ENCODE peak calls at places on chromosomes 5 and 9, in four cellular contexts. One of them, this sample, is unnamed.

GRCh38 chr5:106874974-106875373 is 795.8 kb downstream of the EFNA5 start:
- DNase-seq in IMR-90: no peak
- DNase-seq in K562: no peak
- DNase-seq in endothelial cell of umbilical vein: no peak
- DNase-seq in this sample: no peak

GRCh38 chr5:72455477-72455876 is 51.7 kb downstream of the ZNF366 start:
- DNase-seq in IMR-90: no peak
- DNase-seq in K562: no peak
- DNase-seq in endothelial cell of umbilical vein: no peak
- DNase-seq in this sample: no peak

GRCh38 chr5:40833712-40834229 is 1.3 kb downstream of the RPL37 start:
- DNase-seq in IMR-90: no peak
- DNase-seq in K562: no peak
- DNase-seq in endothelial cell of umbilical vein: no peak
- DNase-seq in this sample: no peak

GRCh38 chr5:141875795-141876627 is 2.2 kb downstream of the PCDH1 start:
- DNase-seq in IMR-90: no peak
- DNase-seq in K562: peak; percentile 79
- DNase-seq in endothelial cell of umbilical vein: peak; percentile 55
- DNase-seq in this sample: no peak

GRCh38 chr5:153884266-153884957 is 154.3 kb downstream of the FAM114A2 start:
- DNase-seq in IMR-90: peak; percentile 15
- DNase-seq in K562: no peak
- DNase-seq in endothelial cell of umbilical vein: no peak
- DNase-seq in this sample: no peak

GRCh38 chr9:109182940-109183798 is 16.1 kb upstream of the FRRS1L start:
- DNase-seq in IMR-90: peak; percentile 15
- DNase-seq in K562: peak; percentile 47
- DNase-seq in endothelial cell of umbilical vein: peak; percentile 29
- DNase-seq in this sample: no peak

GRCh38 chr9:21605489-21605931 is 123.4 kb upstream of the IFNE start:
- DNase-seq in IMR-90: peak; percentile 88
- DNase-seq in K562: no peak
- DNase-seq in endothelial cell of umbilical vein: peak; percentile 68
- DNase-seq in this sample: no peak

GRCh38 chr5:10064546-10065215 is 185.0 kb downstream of the ATPSCKMT start:
- DNase-seq in IMR-90: no peak
- DNase-seq in K562: no peak
- DNase-seq in endothelial cell of umbilical vein: no peak
- DNase-seq in this sample: no peak

GRCh38 chr5:59542841-59543825 is 350.4 kb downstream of the PDE4D start:
- DNase-seq in IMR-90: no peak
- DNase-seq in K562: no peak
- DNase-seq in endothelial cell of umbilical vein: peak; percentile 95
- DNase-seq in this sample: no peak

GRCh38 chr9:109249615-109250014 is 71.2 kb downstream of the EPB41L4B start:
- DNase-seq in IMR-90: no peak
- DNase-seq in K562: no peak
- DNase-seq in endothelial cell of umbilical vein: no peak
- DNase-seq in this sample: no peak

GRCh38 chr5:138606378-138606777 is 31.2 kb upstream of the HSPA9 start:
- DNase-seq in IMR-90: no peak
- DNase-seq in K562: no peak
- DNase-seq in endothelial cell of umbilical vein: no peak
- DNase-seq in this sample: no peak

GRCh38 chr5:11524188-11524587 is 380.1 kb downstream of the CTNND2 start:
- DNase-seq in IMR-90: no peak
- DNase-seq in K562: no peak
- DNase-seq in endothelial cell of umbilical vein: no peak
- DNase-seq in this sample: no peak

DNA sequence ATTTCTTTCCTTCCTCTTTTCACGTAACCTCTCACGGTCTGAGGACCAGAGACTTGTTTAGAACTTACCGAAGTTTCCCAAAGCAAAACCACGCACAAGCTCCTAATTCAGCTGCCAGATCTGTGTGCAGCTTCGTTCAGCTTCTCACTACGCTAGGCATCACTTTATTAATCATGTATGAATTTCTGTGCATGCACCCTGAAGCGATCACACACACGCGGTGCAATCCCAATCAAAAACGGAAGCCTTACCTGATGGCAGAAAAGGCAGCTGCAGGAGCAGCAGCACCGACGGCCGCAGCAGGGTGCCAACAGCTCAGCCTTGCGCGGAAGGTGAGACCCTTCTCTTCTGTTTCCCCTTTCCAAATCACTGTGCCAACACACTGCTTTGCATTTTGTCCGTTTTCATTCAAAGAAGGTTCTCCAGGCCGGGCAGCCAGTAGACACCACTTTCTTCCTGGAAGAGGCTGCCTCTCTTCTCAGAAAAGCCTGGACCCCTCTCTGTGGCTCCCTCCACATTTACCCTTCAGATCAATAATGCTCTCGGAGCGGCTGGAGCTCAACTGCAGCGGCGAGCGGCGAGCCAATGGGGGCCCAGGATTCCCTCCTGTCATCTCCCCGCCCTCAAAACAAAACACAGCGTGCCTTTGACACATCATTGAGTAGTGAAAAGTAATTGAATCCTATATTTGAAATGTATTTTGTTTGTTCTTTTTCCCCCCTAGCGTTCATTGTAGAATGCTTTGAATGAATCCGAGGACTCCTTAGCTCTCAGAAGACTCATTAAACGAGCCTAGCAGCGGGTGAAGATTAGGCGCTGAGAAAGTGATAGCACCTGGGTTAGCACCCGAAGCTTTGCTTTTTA is at the start of gene CDH12:
- DNase-seq in IMR-90: no peak
- DNase-seq in K562: no peak
- DNase-seq in endothelial cell of umbilical vein: no peak
- DNase-seq in this sample: no peak
- H3K9me1 ChIP-seq in IMR-90: no peaks in the 10 kb centered on the region
- H3K9me1 ChIP-seq in K562: no peaks in the 10 kb centered on the region
- H3K9me1 ChIP-seq in endothelial cell of umbilical vein: no peaks in the 10 kb centered on the region
- H3K9me1 ChIP-seq in this sample: no peaks in the 10 kb centered on the region

DNA sequence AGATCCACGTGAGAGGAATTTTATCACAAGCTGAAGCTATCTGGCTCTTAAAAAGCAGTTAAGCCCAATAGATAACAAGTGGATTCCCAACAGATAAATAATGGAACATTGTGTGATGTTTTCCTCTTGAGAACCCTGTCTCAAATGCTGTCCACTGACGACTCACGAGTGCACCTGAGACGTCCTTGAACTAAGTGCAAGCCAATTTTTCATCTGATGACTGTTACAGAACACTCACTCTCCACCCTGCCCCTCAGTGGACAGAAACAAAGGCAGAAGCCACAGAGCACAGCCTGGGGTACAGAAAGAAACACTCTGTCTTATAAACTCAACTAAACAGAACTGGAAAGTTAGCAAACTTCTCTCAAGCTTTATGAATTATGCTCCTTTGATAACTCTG is 199.5 kb downstream of the KCNN2 start:
- DNase-seq in IMR-90: no peak
- DNase-seq in K562: no peak
- DNase-seq in endothelial cell of umbilical vein: no peak
- DNase-seq in this sample: no peak
- H3K9me1 ChIP-seq in IMR-90: no peaks in the 10 kb centered on the region
- H3K9me1 ChIP-seq in K562: no peaks in the 10 kb centered on the region
- H3K9me1 ChIP-seq in endothelial cell of umbilical vein: no peaks in the 10 kb centered on the region
- H3K9me1 ChIP-seq in this sample: no peaks in the 10 kb centered on the region

DNA sequence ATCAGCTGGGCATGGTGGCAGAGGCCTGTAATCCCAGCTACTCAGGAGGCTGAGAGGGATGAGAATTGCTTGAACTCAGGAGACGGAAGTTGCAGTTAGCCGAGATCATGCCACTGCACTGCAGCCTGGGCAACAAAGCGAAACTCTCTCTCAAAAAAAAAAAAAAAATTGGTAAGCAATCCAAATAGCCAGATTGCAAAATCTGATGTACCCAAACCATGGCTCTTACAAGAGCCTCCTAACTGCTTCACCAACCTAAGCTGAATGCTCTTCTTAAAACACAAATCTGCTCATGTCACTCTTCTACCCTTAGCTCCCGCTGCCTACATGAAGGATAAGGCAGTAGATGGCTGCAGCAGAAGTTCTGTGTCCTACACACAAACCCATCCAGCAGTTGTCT is 105.9 kb downstream of the MPDZ start:
- DNase-seq in IMR-90: no peak
- DNase-seq in K562: no peak
- DNase-seq in endothelial cell of umbilical vein: no peak
- DNase-seq in this sample: no peak
- H3K9me1 ChIP-seq in IMR-90: peaks cover 3% of the 10 kb centered on the region
- H3K9me1 ChIP-seq in K562: no peaks in the 10 kb centered on the region
- H3K9me1 ChIP-seq in endothelial cell of umbilical vein: no peaks in the 10 kb centered on the region
- H3K9me1 ChIP-seq in this sample: no peaks in the 10 kb centered on the region

GRCh38 chr9:2859776-2860379 is 16.0 kb upstream of the PUM3 start:
- DNase-seq in IMR-90: peak; percentile 57
- DNase-seq in K562: peak; percentile 11
- DNase-seq in endothelial cell of umbilical vein: peak; percentile 59
- DNase-seq in this sample: no peak

GRCh38 chr9:2854617-2855016 is 10.7 kb upstream of the PUM3 start:
- DNase-seq in IMR-90: no peak
- DNase-seq in K562: no peak
- DNase-seq in endothelial cell of umbilical vein: no peak
- DNase-seq in this sample: no peak

GRCh38 chr9:2857564-2858198 is 13.8 kb upstream of the PUM3 start:
- DNase-seq in IMR-90: peak; percentile 66
- DNase-seq in K562: peak; percentile 37
- DNase-seq in endothelial cell of umbilical vein: peak; percentile 67
- DNase-seq in this sample: no peak

GRCh38 chr9:2853517-2853916 is 9.6 kb upstream of the PUM3 start:
- DNase-seq in IMR-90: no peak
- DNase-seq in K562: no peak
- DNase-seq in endothelial cell of umbilical vein: no peak
- DNase-seq in this sample: no peak

DNA sequence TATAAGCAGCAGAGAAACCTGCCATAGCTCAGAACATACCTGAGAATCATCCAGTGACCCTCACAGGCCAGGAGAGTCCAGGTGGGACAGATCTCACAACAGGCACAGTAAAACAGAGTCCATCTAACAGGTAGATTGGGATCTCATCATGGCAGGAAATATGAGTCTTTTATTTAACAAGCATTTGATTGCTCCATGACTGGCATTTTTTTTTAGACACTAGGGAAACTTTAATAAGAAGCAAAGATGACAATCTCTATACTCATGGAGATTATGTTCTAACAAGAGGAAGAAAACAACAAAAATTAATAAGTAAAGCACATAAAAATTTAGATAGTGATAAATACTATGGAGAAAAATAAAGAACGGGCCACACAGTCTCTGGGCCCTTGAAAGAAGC is 12.5 kb upstream of the PUM3 start:
- DNase-seq in IMR-90: no peak
- DNase-seq in K562: no peak
- DNase-seq in endothelial cell of umbilical vein: no peak
- DNase-seq in this sample: no peak
- H3K9me1 ChIP-seq in IMR-90: no peaks in the 10 kb centered on the region
- H3K9me1 ChIP-seq in K562: no peaks in the 10 kb centered on the region
- H3K9me1 ChIP-seq in endothelial cell of umbilical vein: no peaks in the 10 kb centered on the region
- H3K9me1 ChIP-seq in this sample: no peaks in the 10 kb centered on the region

DNA sequence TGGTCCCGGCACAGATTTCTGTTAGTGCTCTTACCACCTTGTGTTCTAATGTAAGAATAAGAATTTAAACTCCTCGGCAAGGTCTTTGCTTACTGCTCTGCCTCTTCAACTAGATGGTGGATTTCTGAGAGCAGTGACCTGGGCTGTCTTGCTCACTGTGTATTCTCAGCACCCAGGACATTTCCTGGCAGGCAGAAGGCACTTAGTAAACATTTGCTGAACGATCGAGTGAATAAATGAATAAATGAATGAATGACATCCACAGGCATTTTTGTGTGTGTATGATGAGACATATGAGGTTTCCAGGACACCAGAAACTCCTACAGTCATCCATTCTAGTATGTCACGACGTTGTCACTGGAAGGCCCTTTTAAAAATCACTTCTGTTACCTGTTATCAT is 143.2 kb downstream of the BOD1 start:
- DNase-seq in IMR-90: peak; percentile 41
- DNase-seq in K562: no peak
- DNase-seq in endothelial cell of umbilical vein: no peak
- DNase-seq in this sample: no peak
- H3K9me1 ChIP-seq in IMR-90: peaks cover 50% of the 10 kb centered on the region
- H3K9me1 ChIP-seq in K562: no peaks in the 10 kb centered on the region
- H3K9me1 ChIP-seq in endothelial cell of umbilical vein: no peaks in the 10 kb centered on the region
- H3K9me1 ChIP-seq in this sample: no peaks in the 10 kb centered on the region

DNA sequence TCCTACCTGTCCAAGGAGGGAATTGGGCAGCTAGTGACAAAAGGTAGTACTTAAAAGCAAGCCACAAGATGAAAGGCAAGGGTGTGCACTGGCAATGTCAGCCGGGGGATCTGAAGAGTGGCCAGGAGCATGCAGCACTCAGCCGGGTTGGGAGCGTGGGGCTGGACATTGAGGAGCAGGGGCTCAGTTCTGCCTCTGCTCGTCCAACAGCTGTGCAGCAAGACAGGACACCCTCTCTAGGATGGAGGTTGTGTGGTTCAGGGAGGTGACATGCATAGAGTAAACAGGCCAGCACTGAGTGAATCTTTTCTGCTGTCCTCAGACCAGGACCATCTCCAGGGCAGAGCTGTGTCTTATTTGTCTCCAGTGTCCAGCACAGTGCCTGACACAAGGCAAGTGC is 235.3 kb downstream of the CRB2 start:
- DNase-seq in IMR-90: no peak
- DNase-seq in K562: no peak
- DNase-seq in endothelial cell of umbilical vein: no peak
- DNase-seq in this sample: no peak
- H3K9me1 ChIP-seq in IMR-90: no peaks in the 10 kb centered on the region
- H3K9me1 ChIP-seq in K562: no peaks in the 10 kb centered on the region
- H3K9me1 ChIP-seq in endothelial cell of umbilical vein: no peaks in the 10 kb centered on the region
- H3K9me1 ChIP-seq in this sample: no peaks in the 10 kb centered on the region

DNA sequence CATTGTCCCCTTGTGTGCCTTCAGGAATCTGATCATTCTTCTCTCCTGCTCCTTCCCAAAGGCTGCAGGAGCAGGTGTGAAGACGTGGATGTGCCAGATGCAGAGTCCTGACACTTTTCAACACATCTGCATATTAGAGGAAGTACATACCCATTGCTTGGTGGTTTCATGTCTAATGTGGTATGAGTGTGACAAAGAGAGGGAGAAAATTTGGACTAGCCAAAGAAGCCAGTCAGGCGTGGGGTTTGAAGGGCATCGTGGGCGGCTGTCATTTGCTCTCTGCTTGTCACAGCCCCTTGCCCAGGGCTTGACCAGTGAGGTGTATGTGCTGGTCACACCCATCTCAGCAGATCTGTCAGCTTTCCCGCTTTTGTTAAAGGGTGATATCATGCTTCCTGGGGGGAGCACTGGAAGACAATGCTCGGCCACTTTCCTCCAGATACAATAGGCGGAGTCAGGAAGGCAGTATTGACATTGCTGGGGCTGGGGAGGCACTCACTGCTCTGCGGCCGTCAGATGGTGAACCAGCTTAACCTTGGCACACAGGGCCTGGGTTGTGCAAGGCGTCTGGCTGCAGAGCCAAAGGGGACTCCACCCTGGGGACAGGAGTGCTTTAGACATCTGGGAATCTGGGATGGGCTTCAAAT is 8.6 kb downstream of the TEK start:
- DNase-seq in IMR-90: no peak
- DNase-seq in K562: no peak
- DNase-seq in endothelial cell of umbilical vein: peak; percentile 98
- DNase-seq in this sample: no peak
- H3K9me1 ChIP-seq in IMR-90: peaks cover 26% of the 10 kb centered on the region
- H3K9me1 ChIP-seq in K562: no peaks in the 10 kb centered on the region
- H3K9me1 ChIP-seq in endothelial cell of umbilical vein: no peaks in the 10 kb centered on the region
- H3K9me1 ChIP-seq in this sample: no peaks in the 10 kb centered on the region

This sample was measured in keratinocyte.